ENCODE peak calls at places on chromosomes 6 and 20, in four cellular contexts. T, H, I and L are unnamed samples.

GRCh38 chr6:122800906-122801305 is 11.8 kb downstream of the SMPDL3A start:
- DNase-seq in T (no peak), H (peak), I (no peak), L (no peak)

GRCh38 chr6:125701354-125701668 is 48.1 kb upstream of the HEY2 start:
- DNase-seq in T (no peak), H (no peak), I (no peak), L (peak)

GRCh38 chr20:59810376-59811187 is 122.9 kb downstream of the SYCP2 start:
- DNase-seq in T (no peak), H (no peak), I (no peak), L (no peak)

GRCh38 chr6:5466459-5466858 is 205.1 kb downstream of the FARS2 start:
- DNase-seq in T (no peak), H (peak), I (peak), L (peak)

GRCh38 chr6:169669889-169670288 is 31.9 kb downstream of the WDR27 start:
- DNase-seq in T (no peak), H (peak), I (peak), L (no peak)

GRCh38 chr20:40897177-40897700 is 131.4 kb upstream of the TOP1 start:
- DNase-seq in T (no peak), H (peak), I (no peak), L (no peak)

GRCh38 chr6:150865406-150866146 is at the start of gene MTHFD1L:
- DNase-seq in T (no peak), H (peak), I (peak), L (peak)

GRCh38 chr6:6581014-6581413 is 7.5 kb upstream of the LY86 start:
- DNase-seq in T (no peak), H (no peak), I (no peak), L (no peak)

GRCh38 chr20:51514252-51514651 is 28.3 kb downstream of the NFATC2 start:
- DNase-seq in T (no peak), H (no peak), I (no peak), L (no peak)

GRCh38 chr6:45138765-45139164 is 189.4 kb upstream of the RUNX2 start:
- DNase-seq in T (no peak), H (no peak), I (no peak), L (no peak)

GRCh38 chr6:1190361-1190760 is 121.5 kb upstream of the FOXQ1 start:
- DNase-seq in T (peak), H (peak), I (peak), L (peak)

GRCh38 chr6:47157653-47158219 is 115.6 kb upstream of the ADGRF1 start:
- DNase-seq in T (no peak), H (peak), I (peak), L (no peak)

GRCh38 chr6:142686719-142686996 is 258.3 kb downstream of the HIVEP2 start:
- DNase-seq in T (no peak), H (no peak), I (no peak), L (no peak)

GRCh38 chr6:90547079-90547478 is 39.8 kb downstream of the MAP3K7 start:
- DNase-seq in T (no peak), H (no peak), I (no peak), L (no peak)

GRCh38 chr20:40632346-40632976 is 56.6 kb downstream of the MAFB start:
- DNase-seq in T (no peak), H (no peak), I (no peak), L (no peak)

GRCh38 chr6:106586815-106587214 is 42.5 kb downstream of the RTN4IP1 start:
- DNase-seq in T (no peak), H (peak), I (no peak), L (no peak)

GRCh38 chr6:42898891-42899361 is 16.9 kb upstream of the PTCRA start:
- DNase-seq in T (no peak), H (peak), I (peak), L (peak)

GRCh38 chr20:48647873-48648272 is 179.9 kb downstream of the PREX1 start:
- DNase-seq in T (no peak), H (no peak), I (no peak), L (no peak)

GRCh38 chr6:118648866-118649554 is 2.4 kb downstream of the CEP85L start:
- DNase-seq in T (no peak), H (peak), I (peak), L (no peak)

GRCh38 chr6:25202505-25202904 is 76.7 kb upstream of the CARMIL1 start:
- DNase-seq in T (no peak), H (peak), I (peak), L (no peak)

GRCh38 chr20:52191132-52191435 is 495 bp downstream of the ZFP64 start:
- DNase-seq in T (no peak), H (peak), I (peak), L (no peak)

GRCh38 chr6:20699402-20699801 is 165.1 kb downstream of the CDKAL1 start:
- DNase-seq in T (no peak), H (no peak), I (no peak), L (no peak)

GRCh38 chr6:121436966-121437756 is 1.7 kb downstream of the GJA1 start:
- DNase-seq in T (no peak), H (peak), I (peak), L (peak)

GRCh38 chr20:5933802-5934436 is 16.4 kb downstream of the TRMT6 start:
- DNase-seq in T (no peak), H (no peak), I (peak), L (peak)

GRCh38 chr20:36542019-36542488 is 735 bp downstream of the MYL9 start:
- DNase-seq in T (no peak), H (peak), I (peak), L (peak)

GRCh38 chr6:53924821-53925422 is 130.1 kb downstream of the LRRC1 start:
- DNase-seq in T (no peak), H (no peak), I (no peak), L (no peak)

GRCh38 chr6:105402090-105402980 is 547 bp downstream of the PREP start:
- DNase-seq in T (no peak), H (peak), I (peak), L (peak)

GRCh38 chr6:20092071-20092566 is 120.2 kb downstream of the MBOAT1 start:
- DNase-seq in T (no peak), H (peak), I (peak), L (peak)

GRCh38 chr6:90167514-90168379 is 128.9 kb downstream of the BACH2 start:
- DNase-seq in T (no peak), H (no peak), I (no peak), L (no peak)

GRCh38 chr6:93523365-93523764 is 104.0 kb upstream of the EPHA7 start:
- DNase-seq in T (no peak), H (no peak), I (no peak), L (no peak)

GRCh38 chr6:108121612-108122011 is 44.2 kb upstream of the NR2E1 start:
- DNase-seq in T (no peak), H (no peak), I (no peak), L (no peak)
- H2BK15ac ChIP-seq in T (no peak), H (no peak), I (no peak), L (no peak)

DNA sequence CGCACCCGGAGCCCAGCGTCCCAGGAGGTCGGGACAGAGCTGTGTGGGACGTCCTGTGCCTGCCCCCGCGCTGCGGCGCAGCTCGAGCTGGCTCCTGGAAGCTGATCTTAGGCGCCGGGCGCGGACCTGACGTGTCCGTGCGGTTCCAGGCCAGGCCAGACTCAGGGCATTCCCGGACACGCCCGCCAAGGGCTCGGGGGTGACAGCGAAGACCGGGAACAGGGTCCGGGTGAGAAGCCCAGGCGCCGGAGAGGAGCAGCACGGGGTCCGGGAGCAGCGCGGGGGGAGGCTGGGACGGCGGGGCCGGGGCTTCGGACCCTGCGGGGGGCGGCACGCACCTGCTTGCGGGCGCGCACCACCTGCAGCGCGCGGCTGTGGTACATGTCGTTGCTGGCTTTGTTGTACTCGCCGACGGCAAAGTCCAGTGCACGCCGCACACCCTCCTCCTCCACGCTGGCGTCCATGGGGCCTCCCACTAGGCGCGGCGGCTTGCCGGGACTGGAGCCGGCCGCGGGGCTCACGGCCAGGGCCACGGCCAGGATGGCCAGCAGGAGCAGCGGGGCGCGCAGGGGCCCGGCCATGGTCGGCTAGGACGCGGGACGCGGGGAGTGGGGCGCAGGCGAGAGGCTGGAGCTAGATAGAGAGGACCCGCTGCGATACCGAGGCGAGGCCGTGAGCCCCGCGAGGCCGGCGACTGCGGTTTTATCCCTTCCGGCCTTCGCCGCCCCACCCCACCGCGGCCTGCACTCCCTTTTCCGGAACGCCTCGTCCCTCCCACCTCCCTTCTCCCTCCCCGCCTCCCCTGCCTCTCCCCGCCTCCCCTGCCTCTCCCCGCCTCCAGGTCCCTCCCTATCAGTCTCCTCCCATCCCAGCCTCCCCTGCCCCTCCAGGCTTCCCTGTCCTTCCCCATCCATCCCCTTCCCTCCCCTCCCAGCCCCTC is at the start of gene CST3:
- DNase-seq in T (no peak), H (peak), I (peak), L (peak)
- H3K18ac ChIP-seq in T (peak), H (no peak), I (peak), L (peak)

DNA sequence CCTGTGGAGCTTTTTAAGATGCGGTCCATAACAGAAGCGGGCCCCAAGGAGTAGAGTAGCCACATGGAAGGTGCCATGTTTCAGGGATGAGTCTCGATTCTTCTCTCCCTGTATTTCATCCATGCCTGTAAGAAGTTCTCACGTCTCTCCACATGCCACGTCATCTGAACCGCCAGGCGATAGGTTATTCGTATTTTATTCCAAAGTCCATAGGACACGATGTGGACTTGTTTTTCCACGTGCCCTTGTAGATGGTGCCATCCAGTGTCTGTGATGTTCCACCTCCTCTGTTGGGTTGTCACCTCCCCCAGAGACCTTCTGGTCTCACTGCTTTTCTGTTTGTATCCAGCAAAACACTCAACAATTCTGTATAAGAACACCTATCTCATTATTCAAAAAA is 17.6 kb downstream of the HEBP2 start:
- DNase-seq in T (no peak), H (no peak), I (no peak), L (no peak)
- H3K4ac ChIP-seq in T (no peak), H (no peak), I (no peak), L (no peak)

GRCh38 chr6:156931283-156931682 is 154.1 kb downstream of the ARID1B start:
- DNase-seq in T (no peak), H (no peak), I (no peak), L (no peak)
- H2BK15ac ChIP-seq in T (no peak), H (no peak), I (no peak), L (no peak)

GRCh38 chr20:13791562-13792459 is 7.0 kb downstream of the NDUFAF5 start:
- DNase-seq in T (no peak), H (no peak), I (no peak), L (no peak)
- H3K18ac ChIP-seq in T (no peak), H (no peak), I (no peak), L (no peak)

GRCh38 chr20:44720994-44721784 is 6.0 kb downstream of the CCN5 start:
- DNase-seq in T (no peak), H (peak), I (peak), L (no peak)

GRCh38 chr20:44722990-44723389 is 7.8 kb downstream of the CCN5 start:
- DNase-seq in T (no peak), H (no peak), I (no peak), L (no peak)

GRCh38 chr20:44719841-44720240 is 4.7 kb downstream of the CCN5 start:
- DNase-seq in T (no peak), H (no peak), I (no peak), L (no peak)

GRCh38 chr20:44721785-44722054 is 6.6 kb downstream of the CCN5 start:
- DNase-seq in T (no peak), H (no peak), I (no peak), L (no peak)

GRCh38 chr20:44720617-44720993 is 5.4 kb downstream of the CCN5 start:
- DNase-seq in T (no peak), H (peak), I (peak), L (peak)
- H3K4ac ChIP-seq in T (no peak), H (peak), I (no peak), L (no peak)